ENCODE peak calls at places on chromosome 15, in four cellular contexts. H, Y, Q and F are unnamed samples. For H3K9me3, the result is how much of the 10 kb centered on the place peaks cover.

GRCh38 chr15:39135989-39136388 is 444.9 kb upstream of the THBS1 start:
- DNase-seq in H (peak), Y (no peak), Q (no peak), F (no peak)

GRCh38 chr15:63708141-63708772 is 111.1 kb downstream of the FBXL22 start:
- DNase-seq in H (peak), Y (no peak), Q (no peak), F (peak)

GRCh38 chr15:87816811-87817210 is 439.7 kb downstream of the NTRK3 start:
- DNase-seq in H (peak), Y (no peak), Q (no peak), F (no peak)

GRCh38 chr15:78437107-78437761 is 782 bp upstream of the IREB2 start:
- DNase-seq in H (no peak), Y (no peak), Q (no peak), F (no peak)

GRCh38 chr15:73387507-73388255 is 18.9 kb upstream of the HCN4 start:
- DNase-seq in H (peak), Y (no peak), Q (no peak), F (peak)

GRCh38 chr15:89419370-89419984 is 76.9 kb downstream of the RHCG start:
- DNase-seq in H (peak), Y (no peak), Q (no peak), F (peak)

GRCh38 chr15:65055201-65055870 is 10.1 kb downstream of the SLC51B start:
- DNase-seq in H (peak), Y (no peak), Q (peak), F (no peak)

GRCh38 chr15:93245616-93246122 is 156.7 kb upstream of the RGMA start:
- DNase-seq in H (no peak), Y (no peak), Q (no peak), F (no peak)

GRCh38 chr15:74869372-74869725 is 3.8 kb downstream of the SCAMP2 start:
- DNase-seq in H (no peak), Y (no peak), Q (no peak), F (no peak)

GRCh38 chr15:59662260-59662659 is 4.9 kb upstream of the GTF2A2 start:
- DNase-seq in H (peak), Y (no peak), Q (no peak), F (no peak)

GRCh38 chr15:89809093-89809786 is 5.4 kb downstream of the ANPEP start:
- DNase-seq in H (no peak), Y (no peak), Q (peak), F (no peak)

GRCh38 chr15:28960979-28961378 is 75.2 kb downstream of the APBA2 start:
- DNase-seq in H (peak), Y (no peak), Q (no peak), F (no peak)

GRCh38 chr15:37101634-37102314 is 1.4 kb upstream of the MEIS2 start:
- DNase-seq in H (peak), Y (peak), Q (peak), F (peak)

GRCh38 chr15:39593071-39594055 is 12.5 kb downstream of the THBS1 start:
- DNase-seq in H (no peak), Y (no peak), Q (no peak), F (no peak)

GRCh38 chr15:40823572-40824343 is 4.8 kb downstream of the PPP1R14D start:
- DNase-seq in H (no peak), Y (no peak), Q (no peak), F (no peak)

GRCh38 chr15:71149645-71150557 is 34.6 kb downstream of the THSD4 start:
- DNase-seq in H (no peak), Y (no peak), Q (peak), F (no peak)

GRCh38 chr15:60392986-60393811 is 4.6 kb downstream of the ANXA2 start:
- DNase-seq in H (peak), Y (peak), Q (peak), F (no peak)

GRCh38 chr15:41394924-41395323 is 7.4 kb downstream of the NDUFAF1 start:
- DNase-seq in H (no peak), Y (no peak), Q (no peak), F (no peak)

GRCh38 chr15:62962101-62962995 is 80.2 kb upstream of the TPM1 start:
- DNase-seq in H (no peak), Y (no peak), Q (no peak), F (no peak)

GRCh38 chr15:85379403-85380131 is 836 bp upstream of the AKAP13 start:
- DNase-seq in H (peak), Y (no peak), Q (no peak), F (peak)

GRCh38 chr15:93825721-93826120 is 405.6 kb upstream of the MCTP2 start:
- DNase-seq in H (no peak), Y (no peak), Q (no peak), F (no peak)

GRCh38 chr15:70059476-70060213 is 38.1 kb downstream of the TLE3 start:
- DNase-seq in H (no peak), Y (no peak), Q (no peak), F (no peak)

GRCh38 chr15:58462973-58463663 is 31.3 kb downstream of the LIPC start:
- DNase-seq in H (no peak), Y (no peak), Q (no peak), F (no peak)

GRCh38 chr15:75921732-75922703 is 18.3 kb downstream of the FBXO22 start:
- DNase-seq in H (peak), Y (peak), Q (peak), F (peak)

GRCh38 chr15:27701014-27701413 is 398.1 kb downstream of the OCA2 start:
- DNase-seq in H (no peak), Y (no peak), Q (no peak), F (no peak)

GRCh38 chr15:27701956-27702355 is 397.2 kb downstream of the OCA2 start:
- DNase-seq in H (no peak), Y (no peak), Q (no peak), F (no peak)

GRCh38 chr15:27704939-27705514 is 394.1 kb downstream of the OCA2 start:
- DNase-seq in H (no peak), Y (no peak), Q (no peak), F (no peak)

GRCh38 chr15:27707216-27707710 is 391.9 kb downstream of the OCA2 start:
- DNase-seq in H (no peak), Y (no peak), Q (no peak), F (no peak)

DNA sequence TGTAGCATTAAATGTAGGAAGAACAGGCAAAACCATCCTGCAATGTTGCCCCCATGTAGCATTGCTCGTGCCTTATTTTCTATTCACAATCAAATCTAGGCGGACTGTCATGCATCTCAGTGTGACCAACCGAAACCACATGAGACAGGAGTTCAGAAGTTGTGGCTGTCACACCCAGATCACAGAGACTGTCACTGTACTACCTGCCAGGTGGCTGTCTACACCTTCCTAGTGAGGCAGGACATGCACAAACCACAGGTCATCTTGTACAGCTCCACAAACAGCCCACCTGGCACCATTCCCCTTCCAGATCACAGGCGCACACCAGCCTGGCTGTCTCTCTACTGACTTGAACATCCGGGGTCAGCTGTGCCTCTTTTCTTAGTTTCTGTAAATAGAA is 392.8 kb downstream of the OCA2 start:
- DNase-seq in H (no peak), Y (no peak), Q (no peak), F (no peak)
- H3K9me3 ChIP-seq in H (under half), Y (under half), Q (under half), F (under half)

DNA sequence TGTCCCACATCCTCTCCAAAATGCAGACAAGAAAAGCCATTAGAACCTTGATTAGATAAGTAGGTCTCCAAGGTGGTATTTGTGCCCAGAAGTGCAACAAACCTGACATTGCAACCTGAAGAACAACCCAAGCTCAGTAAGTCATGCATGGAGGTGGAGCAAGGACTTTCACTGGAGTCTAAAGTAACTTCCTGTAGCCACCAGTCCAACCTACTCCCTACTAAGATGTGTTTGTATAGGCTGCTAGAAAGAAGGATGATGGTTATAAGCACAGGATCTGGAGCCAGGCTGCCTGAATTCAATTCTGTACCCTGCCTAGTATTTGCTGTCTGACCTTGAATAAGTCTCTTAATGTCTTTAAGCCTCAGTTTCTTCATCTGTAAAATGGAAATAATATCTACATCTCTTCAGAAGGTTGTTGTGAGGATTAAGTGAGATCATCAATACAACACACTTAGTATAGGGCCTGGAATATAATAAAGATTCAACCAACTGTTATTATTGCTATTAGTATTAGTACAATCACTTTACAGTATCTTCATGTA is 32.3 kb downstream of the HDC start:
- DNase-seq in H (no peak), Y (no peak), Q (no peak), F (no peak)
- H3K9me3 ChIP-seq in H (under half), Y (under half), Q (under half), F (under half)

DNA sequence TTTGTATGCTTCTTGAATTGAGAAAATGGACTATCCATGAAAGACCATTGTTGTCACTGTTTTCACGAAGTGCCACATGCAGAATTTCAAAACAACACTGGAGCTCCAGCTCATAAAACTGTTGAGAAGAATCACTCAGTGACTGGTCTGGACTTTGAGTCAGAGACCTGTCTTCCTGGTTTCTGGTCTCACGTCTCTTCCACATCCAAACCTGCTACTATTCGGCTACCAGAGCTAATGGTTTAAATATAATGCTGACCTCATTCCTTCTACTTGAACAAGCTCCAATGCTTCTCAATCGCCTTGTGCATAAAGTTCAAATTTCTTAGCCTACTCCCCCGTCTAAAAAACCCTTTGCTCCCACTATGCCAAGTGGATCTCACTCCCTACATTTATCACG is 227.9 kb upstream of the NR2F2 start:
- DNase-seq in H (no peak), Y (no peak), Q (no peak), F (no peak)
- H3K9me3 ChIP-seq in H (under half), Y (under half), Q (under half), F (under half)

GRCh38 chr15:25061808-25062550 is 107.2 kb downstream of the SNRPN start:
- DNase-seq in H (no peak), Y (no peak), Q (no peak), F (no peak)
- H3K9me3 ChIP-seq in H (half or more), Y (half or more), Q (half or more), F (under half)

DNA sequence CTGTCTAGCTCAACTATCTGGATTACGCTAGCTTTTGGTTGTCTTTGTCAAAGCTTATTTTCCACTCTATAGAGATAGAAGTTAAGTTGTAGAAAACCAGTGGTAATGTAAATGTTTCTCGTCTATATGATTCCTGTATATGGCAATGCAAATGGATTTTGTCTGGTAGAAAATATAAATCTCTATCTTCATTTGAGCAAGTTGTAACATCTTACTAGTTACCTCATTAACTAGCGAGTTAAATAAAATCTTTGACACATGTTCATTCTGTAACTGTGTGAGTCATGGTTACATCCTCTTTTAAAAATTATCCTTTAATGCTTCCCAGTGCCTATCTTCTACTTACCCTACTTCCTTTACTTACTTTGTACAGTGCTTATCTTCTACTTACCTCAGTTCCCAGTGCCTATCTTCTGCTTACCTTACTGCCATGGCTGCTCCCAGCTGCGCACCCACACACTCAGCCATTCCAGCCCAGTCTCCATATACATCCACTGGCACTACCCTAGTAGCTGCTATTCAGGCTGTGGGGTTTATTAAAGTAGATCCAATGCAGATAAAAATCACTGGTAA is 71.8 kb upstream of the GOLGA8B start:
- DNase-seq in H (no peak), Y (no peak), Q (no peak), F (no peak)
- H3K9me3 ChIP-seq in H (under half), Y (under half), Q (under half), F (under half)

GRCh38 chr15:25243800-25244097 is 195.1 kb downstream of the UBE3A start:
- DNase-seq in H (no peak), Y (peak), Q (no peak), F (peak)

GRCh38 chr15:25242957-25243799 is 195.6 kb downstream of the UBE3A start:
- DNase-seq in H (no peak), Y (no peak), Q (peak), F (peak)

GRCh38 chr15:25240461-25241021 is 198.3 kb downstream of the UBE3A start:
- DNase-seq in H (no peak), Y (no peak), Q (no peak), F (no peak)

GRCh38 chr15:25241241-25241801 is 197.5 kb downstream of the UBE3A start:
- DNase-seq in H (no peak), Y (no peak), Q (no peak), F (no peak)

DNA sequence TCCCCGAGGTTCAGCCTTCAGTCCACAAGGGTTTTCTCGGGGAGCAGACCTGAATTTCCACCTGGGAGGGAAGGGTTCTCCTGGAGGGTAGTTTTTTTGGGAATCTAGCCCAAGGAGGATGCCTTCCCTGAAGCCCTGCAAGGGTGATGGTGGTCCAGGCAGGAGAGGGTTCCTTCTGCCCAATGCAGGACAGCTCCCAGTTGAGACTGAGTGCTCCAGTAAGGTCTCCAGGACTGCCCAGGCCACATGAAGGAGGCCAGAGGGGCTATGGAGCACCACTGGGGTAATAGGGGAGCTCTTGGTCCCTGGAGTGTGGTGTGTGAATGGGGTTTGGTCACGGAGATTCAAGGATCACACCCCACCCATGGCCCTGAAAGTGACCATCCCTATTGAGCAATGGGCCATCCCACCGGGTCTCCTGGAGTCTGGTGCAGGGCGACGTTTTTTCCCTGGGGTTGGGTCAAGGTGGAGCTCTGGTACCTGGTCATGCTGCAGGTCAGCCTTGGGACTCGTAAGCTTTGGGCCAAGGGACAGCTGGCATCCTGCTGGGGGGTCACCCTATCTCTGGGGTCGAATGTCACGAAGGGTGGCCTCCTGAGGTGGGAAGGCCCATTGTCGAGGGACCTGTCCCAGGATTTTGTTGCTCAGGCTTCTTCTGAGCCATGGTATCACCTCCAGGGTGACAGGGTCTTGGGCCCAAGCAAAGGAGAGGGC is 196.5 kb downstream of the UBE3A start:
- DNase-seq in H (no peak), Y (peak), Q (no peak), F (peak)
- H3K9me3 ChIP-seq in H (under half), Y (under half), Q (under half), F (under half)

DNA sequence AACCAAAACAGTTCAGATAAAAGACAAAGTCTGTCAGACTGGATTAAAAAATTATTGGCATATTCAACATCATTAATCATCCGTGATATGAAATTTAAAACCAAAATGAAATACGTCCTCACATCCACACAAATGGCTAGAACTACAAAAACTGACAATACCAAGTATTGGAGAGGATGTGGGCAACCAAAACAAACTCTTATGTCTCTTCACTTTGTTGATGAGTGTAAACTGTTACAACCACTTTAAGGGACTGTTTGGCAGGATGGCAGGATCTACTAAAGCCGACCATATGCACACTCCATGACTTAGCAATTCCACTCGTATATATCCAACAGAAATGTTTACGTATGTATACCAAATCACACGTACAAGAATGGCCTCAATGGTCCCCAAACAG is 24.8 kb upstream of the C15orf40 start:
- DNase-seq in H (no peak), Y (no peak), Q (no peak), F (no peak)
- H3K9me3 ChIP-seq in H (under half), Y (under half), Q (under half), F (under half)

DNA sequence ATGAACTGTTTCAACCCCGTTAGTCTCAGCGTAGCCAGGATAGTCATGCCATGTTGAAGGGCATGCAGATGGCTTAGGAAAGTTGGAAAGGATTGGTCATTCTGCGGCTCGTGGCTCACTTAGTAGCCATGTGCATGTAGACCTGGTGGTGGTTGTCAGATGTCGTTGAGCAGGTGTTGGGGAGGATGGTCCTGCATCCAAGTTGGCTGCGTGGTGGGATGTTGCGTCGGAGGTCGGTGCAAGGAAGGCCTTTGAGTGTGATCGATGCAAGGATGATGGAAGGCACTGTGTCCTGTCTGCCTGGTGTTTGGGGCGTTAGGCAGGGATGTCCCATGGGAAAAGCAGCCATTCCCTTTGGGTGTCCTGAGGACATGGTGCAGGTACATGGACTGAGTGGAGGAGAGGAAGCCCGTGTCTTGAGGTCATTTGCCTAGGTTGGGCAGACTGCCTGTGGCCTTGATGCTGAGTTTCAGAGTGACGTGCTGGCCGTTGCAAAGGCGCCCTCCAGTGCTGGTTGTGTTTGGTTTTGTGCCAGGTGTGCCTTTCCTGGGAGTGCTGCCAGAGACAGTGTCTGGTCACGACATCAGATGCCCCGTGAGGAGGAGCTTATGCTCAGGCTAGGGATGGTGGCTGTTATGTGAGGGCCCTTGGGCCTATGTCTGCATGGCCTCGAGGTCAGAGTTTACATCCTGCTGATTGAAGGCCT is 103.4 kb downstream of the SNRPN start:
- DNase-seq in H (no peak), Y (no peak), Q (peak), F (no peak)
- H3K9me3 ChIP-seq in H (half or more), Y (half or more), Q (half or more), F (under half)

GRCh38 chr15:86489992-86490391 is 410.3 kb downstream of the AGBL1 start:
- DNase-seq in H (no peak), Y (no peak), Q (no peak), F (no peak)
- H3K9me3 ChIP-seq in H (under half), Y (under half), Q (under half), F (under half)

GRCh38 chr15:25186906-25187645 is 232.3 kb downstream of the SNRPN start:
- DNase-seq in H (no peak), Y (no peak), Q (no peak), F (no peak)

GRCh38 chr15:25184356-25185155 is 229.8 kb downstream of the SNRPN start:
- DNase-seq in H (no peak), Y (no peak), Q (no peak), F (no peak)

GRCh38 chr15:25186411-25186810 is 231.6 kb downstream of the SNRPN start:
- DNase-seq in H (no peak), Y (no peak), Q (no peak), F (no peak)

GRCh38 chr15:25185156-25185710 is 230.4 kb downstream of the SNRPN start:
- DNase-seq in H (no peak), Y (no peak), Q (no peak), F (no peak)

GRCh38 chr15:25185791-25186190 is 231.0 kb downstream of the SNRPN start:
- DNase-seq in H (no peak), Y (no peak), Q (no peak), F (no peak)
- H3K9me3 ChIP-seq in H (under half), Y (under half), Q (half or more), F (under half)